ENCODE peak calls at places on chromosomes 3 and 15, in four cellular contexts. H is psoas muscle; M is CD8-positive, alpha-beta T cell; N is PC-9. D is an unnamed sample.

GRCh38 chr3:17039579-17039978 is 154.8 kb downstream of the PLCL2 start:
- DNase-seq in H (no peak), M (no peak), N (peak; percentile 56), D (no peak)

GRCh38 chr3:123289336-123290106 is 87.8 kb downstream of the SEC22A start:
- DNase-seq in N (no peak), M (no peak), H (no peak), D (no peak)

GRCh38 chr15:22831473-22831872 is 7.0 kb upstream of the NIPA2 start:
- DNase-seq in M (no peak), N (no peak), H (no peak), D (no peak)

GRCh38 chr15:70266412-70267089 is 168.8 kb upstream of the TLE3 start:
- DNase-seq in N (peak; percentile 79), M (no peak), H (peak; percentile 81), D (peak; percentile 82)

GRCh38 chr3:196599734-196600128 is 31.3 kb downstream of the FBXO45 start:
- DNase-seq in N (no peak), M (no peak), H (no peak), D (no peak)

GRCh38 chr15:40743921-40744809 is 10.9 kb downstream of the RMDN3 start:
- DNase-seq in M (peak; percentile 48), H (no peak), N (no peak), D (peak; percentile 43)

GRCh38 chr3:189139631-189140030 is 32.1 kb upstream of the TPRG1 start:
- DNase-seq in M (no peak), N (no peak), H (no peak), D (no peak)

GRCh38 chr3:82461049-82461889 is 699.8 kb upstream of the GBE1 start:
- DNase-seq in H (no peak), M (no peak), N (no peak), D (no peak)

GRCh38 chr15:47812436-47813109 is 95.3 kb downstream of the SEMA6D start:
- DNase-seq in M (no peak), H (no peak), N (peak; percentile 45), D (no peak)

GRCh38 chr15:73632670-73633058 is 525 bp downstream of the NPTN start:
- DNase-seq in H (no peak), N (no peak), M (no peak), D (no peak)

GRCh38 chr15:80667895-80668430 is 27.1 kb upstream of the ABHD17C start:
- DNase-seq in M (no peak), H (no peak), N (no peak), D (no peak)

GRCh38 chr3:49671291-49672288 is 2.6 kb upstream of the APEH start:
- DNase-seq in M (peak; percentile 61), H (peak; percentile 59), N (peak; percentile 75), D (peak; percentile 81)

GRCh38 chr3:166052440-166052839 is 215.2 kb upstream of the BCHE start:
- DNase-seq in H (no peak), N (no peak), M (no peak), D (no peak)

GRCh38 chr3:51945926-51946500 is 3.9 kb downstream of the PARP3 start:
- DNase-seq in N (no peak), M (no peak), H (no peak), D (no peak)

GRCh38 chr3:149726716-149727407 is 25.4 kb downstream of the COMMD2 start:
- DNase-seq in H (no peak), N (no peak), M (no peak), D (no peak)

DNA sequence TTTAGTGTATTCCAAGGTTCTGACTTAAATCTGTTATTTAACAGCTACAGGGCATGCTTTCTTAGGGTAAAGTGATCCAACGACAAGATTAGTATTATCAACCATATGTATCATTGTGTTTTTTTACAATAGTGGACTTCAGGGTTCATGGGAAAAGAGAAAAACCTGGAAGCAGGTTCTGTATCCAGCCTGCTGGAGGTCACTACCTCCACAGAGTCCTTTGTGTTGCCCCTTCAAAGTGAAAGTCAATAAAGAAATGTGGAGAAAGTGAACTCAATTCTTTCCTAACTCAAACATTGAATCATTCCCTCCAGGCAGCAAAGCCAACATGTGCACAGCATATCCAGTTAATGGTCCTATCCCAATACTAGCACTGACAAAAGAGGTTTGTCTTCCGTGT is 45.4 kb downstream of the FGF7 start:
- DNase-seq in M (no peak), N (no peak), H (no peak), D (no peak)
- H3K4me3 ChIP-seq in M (no peak overlapping the region), N (no peak overlapping the region), H (no peak overlapping the region), D (no peak overlapping the region)

GRCh38 chr3:37935290-37935668 is 55.3 kb upstream of the VILL start:
- DNase-seq in M (no peak), N (no peak), H (no peak), D (no peak)

GRCh38 chr3:37938011-37938410 is 52.6 kb upstream of the VILL start:
- DNase-seq in H (no peak), M (no peak), N (peak; percentile 24), D (no peak)

GRCh38 chr3:37934631-37935289 is 55.8 kb upstream of the VILL start:
- DNase-seq in M (no peak), H (no peak), N (no peak), D (no peak)

GRCh38 chr3:37937156-37937555 is 53.4 kb upstream of the VILL start:
- DNase-seq in N (no peak), H (no peak), M (no peak), D (no peak)

GRCh38 chr3:37935756-37936666 is 54.6 kb upstream of the VILL start:
- DNase-seq in M (no peak), N (peak; percentile 81), H (no peak), D (no peak)
- H3K4me3 ChIP-seq in M (no peak overlapping the region), N (no peak overlapping the region), H (no peak overlapping the region), D (no peak overlapping the region)

GRCh38 chr3:186382217-186382885 is 20.3 kb upstream of the DGKG start:
- DNase-seq in N (no peak), M (no peak), H (no peak), D (no peak)
- H3K4me3 ChIP-seq in N (no peak overlapping the region), M (no peak overlapping the region), H (no peak overlapping the region), D (no peak overlapping the region)

GRCh38 chr3:48410205-48411040 is 19.5 kb downstream of the PLXNB1 start:
- DNase-seq in N (no peak), M (no peak), H (peak; percentile 12), D (peak; percentile 21)
- H3K4me3 ChIP-seq in N (no peak overlapping the region), M (no peak overlapping the region), H (no peak overlapping the region), D (no peak overlapping the region)

GRCh38 chr15:35062164-35063099 is 22.7 kb downstream of the NANOGP8 start:
- DNase-seq in H (no peak), N (no peak), M (no peak), D (no peak)

GRCh38 chr15:35060591-35060990 is 24.5 kb downstream of the NANOGP8 start:
- DNase-seq in N (no peak), M (no peak), H (no peak), D (no peak)

GRCh38 chr15:35061171-35062163 is 23.6 kb downstream of the NANOGP8 start:
- DNase-seq in H (no peak), N (peak; percentile 41), M (no peak), D (no peak)

GRCh38 chr15:35055416-35056105 is 29.5 kb downstream of the NANOGP8 start:
- DNase-seq in M (no peak), H (no peak), N (no peak), D (no peak)

DNA sequence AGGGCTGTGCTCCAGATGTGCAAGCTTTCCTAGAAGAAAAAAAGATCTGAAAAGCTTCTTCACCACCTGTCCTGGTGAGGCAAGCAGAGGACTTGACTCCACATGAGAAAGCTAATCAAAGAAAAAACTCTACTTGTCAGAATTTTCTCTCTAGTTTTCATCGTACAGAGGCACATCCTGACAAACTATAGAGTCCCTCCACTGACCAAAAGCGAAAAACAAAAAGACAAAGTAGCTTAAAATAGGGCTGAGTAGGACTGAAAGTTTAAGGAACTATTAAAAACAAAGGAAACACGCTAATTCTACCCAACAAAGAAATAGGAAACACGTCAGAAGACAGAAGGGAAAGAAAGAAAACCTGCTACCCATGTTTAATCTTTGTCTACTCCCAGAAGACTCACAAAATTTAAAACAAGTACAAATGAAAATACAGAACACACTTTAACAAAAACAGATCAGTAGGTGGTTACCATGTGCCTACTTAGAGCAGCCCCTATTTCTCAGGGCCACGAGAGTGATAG is 26.5 kb downstream of the NANOGP8 start:
- DNase-seq in M (no peak), N (no peak), H (no peak), D (no peak)
- H3K4me3 ChIP-seq in M (no peak overlapping the region), N (no peak overlapping the region), H (no peak overlapping the region), D (no peak overlapping the region)

GRCh38 chr15:85311647-85312046 is 68.8 kb upstream of the AKAP13 start:
- DNase-seq in N (no peak), M (no peak), H (no peak), D (no peak)
- H3K4me3 ChIP-seq in N (no peak overlapping the region), M (no peak overlapping the region), H (no peak overlapping the region), D (no peak overlapping the region)

DNA sequence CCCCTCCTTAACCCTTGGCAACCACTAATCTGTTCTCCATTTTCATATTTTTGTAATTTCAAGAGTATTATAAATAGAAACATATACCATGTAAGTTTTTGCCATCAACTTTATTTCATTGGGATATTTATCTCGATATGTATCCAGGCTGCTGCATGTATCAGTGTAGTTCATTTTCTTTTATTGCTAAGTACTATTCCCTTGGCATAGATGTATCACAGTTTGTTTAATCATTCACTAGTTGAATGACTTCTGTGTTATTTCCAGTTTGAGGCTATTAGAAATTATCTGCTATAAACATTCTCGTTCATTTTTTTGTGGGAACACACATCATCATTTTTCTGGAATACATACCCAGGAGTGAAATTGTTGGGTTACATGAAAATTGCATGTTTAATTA is 18.5 kb upstream of the TGFBR2 start:
- DNase-seq in M (no peak), H (no peak), N (no peak), D (no peak)
- H3K4me3 ChIP-seq in M (no peak overlapping the region), H (no peak overlapping the region), N (no peak overlapping the region), D (no peak overlapping the region)

DNA sequence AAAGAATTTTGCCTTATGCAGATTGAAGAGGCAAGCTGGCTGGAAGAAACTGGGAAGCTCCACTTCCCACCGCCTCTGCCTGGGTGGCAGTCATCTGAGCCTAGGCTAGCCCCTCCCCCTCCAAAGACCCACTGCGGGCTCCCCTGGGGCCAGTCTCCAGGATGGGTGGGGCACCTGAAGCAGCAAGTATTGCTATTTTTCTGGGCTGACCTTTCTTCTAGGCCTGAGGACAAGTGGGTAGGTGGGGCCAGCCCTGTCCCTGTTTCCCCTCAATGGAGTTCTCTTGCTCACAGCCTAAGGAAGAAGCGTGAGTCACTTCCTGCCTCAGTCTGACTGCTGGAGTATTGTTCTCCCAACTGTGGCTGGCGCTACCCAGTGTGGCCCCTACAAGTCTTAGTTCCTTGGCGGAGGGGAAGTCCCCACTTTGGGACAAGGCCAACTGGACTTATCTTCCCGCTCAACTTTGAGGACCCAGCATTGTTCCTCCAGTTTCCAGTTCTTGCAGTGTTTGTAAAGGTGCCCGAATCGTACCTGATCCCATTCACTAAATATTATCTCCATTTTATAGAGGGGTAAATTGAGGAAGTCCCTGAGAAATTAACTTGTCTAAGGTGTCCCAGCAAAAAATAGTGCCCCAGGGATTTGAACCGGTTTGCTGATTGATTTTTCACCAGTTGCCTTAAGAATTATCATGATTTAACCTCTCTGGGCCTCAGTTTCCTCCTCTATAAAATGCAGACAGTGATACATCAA is 1.4 kb downstream of the FURIN start:
- DNase-seq in H (peak; percentile 77), M (no peak), N (peak; percentile 83), D (peak; percentile 61)
- H3K4me3 ChIP-seq in H (peak overlapping the region; percentile 82), M (no peak overlapping the region), N (peak overlapping the region; percentile 73), D (no peak overlapping the region)

GRCh38 chr15:68415501-68416157 is 16.3 kb downstream of the ITGA11 start:
- DNase-seq in H (peak; percentile 41), N (no peak), M (no peak), D (no peak)
- H3K4me3 ChIP-seq in H (no peak overlapping the region), N (no peak overlapping the region), M (no peak overlapping the region), D (no peak overlapping the region)

D was measured in mucosa of descending colon.